ENCODE peak calls at places on chromosomes 7 and 10, in eight cellular contexts. G is tibial artery, R is Panc1, M is GM23248, Q is AG09309, P is iris pigment epithelial cell, X is sigmoid colon, H is AG10803. Z is an unnamed sample.

GRCh38 chr10:45463244-45464116 is 89.5 kb downstream of the ALOX5 start:
- DNase-seq in R (no peak), G (no peak), X (no peak), H (peak), M (no peak), Q (no peak), P (peak), Z (no peak)

GRCh38 chr7:47651355-47652317 is 69.7 kb upstream of the TNS3 start:
- DNase-seq in R (no peak), Q (peak), M (peak), P (peak), H (peak), X (no peak), G (peak), Z (no peak)

GRCh38 chr10:29881336-29881751 is 178.0 kb downstream of the JCAD start:
- DNase-seq in M (no peak), P (no peak), X (peak), Q (no peak), G (peak), R (no peak), H (no peak), Z (no peak)

GRCh38 chr7:21497072-21497471 is 45.8 kb upstream of the DNAH11 start:
- DNase-seq in Q (no peak), P (peak), X (no peak), R (no peak), M (peak), G (no peak), H (peak), Z (no peak)

GRCh38 chr7:100895956-100896742 is 461 bp upstream of the ACHE start:
- DNase-seq in H (no peak), G (no peak), M (no peak), R (no peak), Q (no peak), X (peak), P (no peak), Z (peak)

GRCh38 chr7:71409550-71410157 is 277.7 kb downstream of the GALNT17 start:
- DNase-seq in R (no peak), Q (no peak), G (peak), H (no peak), M (no peak), X (no peak), P (no peak), Z (no peak)

GRCh38 chr7:116522247-116522646 is 2.6 kb upstream of the CAV1 start:
- DNase-seq in R (peak), H (peak), Q (peak), M (peak), X (no peak), P (peak), G (no peak), Z (no peak)

GRCh38 chr7:106618480-106618879 is 42.5 kb downstream of the CCDC71L start:
- DNase-seq in H (peak), M (peak), Q (peak), R (no peak), X (no peak), P (peak), G (no peak), Z (no peak)

GRCh38 chr10:69902835-69903535 is 101.3 kb downstream of the COL13A1 start:
- DNase-seq in H (no peak), P (no peak), R (no peak), Q (no peak), M (no peak), G (no peak), X (no peak), Z (no peak)

GRCh38 chr10:97067716-97068391 is 117.9 kb downstream of the SLIT1 start:
- DNase-seq in P (no peak), M (no peak), Q (no peak), G (no peak), R (no peak), X (no peak), H (no peak), Z (peak)

GRCh38 chr7:18420758-18421157 is 74.8 kb upstream of the HDAC9 start:
- DNase-seq in P (peak), Q (no peak), M (no peak), R (no peak), X (no peak), H (peak), G (no peak), Z (no peak)

GRCh38 chr7:90298145-90299038 is 22.7 kb downstream of the FAM237B start:
- DNase-seq in Q (peak), X (no peak), M (peak), H (peak), G (no peak), P (peak), R (peak), Z (no peak)

GRCh38 chr7:99030951-99031350 is 113.0 kb downstream of the SMURF1 start:
- DNase-seq in G (peak), Q (no peak), M (no peak), P (no peak), H (peak), R (no peak), X (no peak), Z (no peak)

GRCh38 chr10:16120563-16120962 is 260.3 kb upstream of the MINDY3 start:
- DNase-seq in X (no peak), P (no peak), G (no peak), Q (no peak), H (no peak), M (no peak), R (no peak), Z (no peak)

GRCh38 chr10:15864419-15864818 is 4.1 kb upstream of the MINDY3 start:
- DNase-seq in X (no peak), M (no peak), G (no peak), Q (no peak), P (no peak), R (no peak), H (no peak), Z (no peak)

GRCh38 chr7:98283887-98284222 is 2.4 kb downstream of the BRI3 start:
- DNase-seq in X (no peak), P (no peak), R (no peak), H (no peak), Q (no peak), M (peak), G (no peak), Z (no peak)

GRCh38 chr7:18916826-18917225 is 200.6 kb downstream of the TWIST1 start:
- DNase-seq in M (no peak), G (no peak), P (no peak), X (no peak), R (no peak), H (peak), Q (no peak), Z (no peak)

GRCh38 chr10:126063353-126063791 is 167.0 kb downstream of the FANK1 start:
- DNase-seq in R (no peak), Q (no peak), G (no peak), X (no peak), H (peak), M (peak), P (peak), Z (no peak)

GRCh38 chr10:106224676-106225075 is 939.8 kb downstream of the SORCS1 start:
- DNase-seq in R (no peak), M (peak), X (no peak), G (no peak), P (peak), Q (no peak), H (peak), Z (no peak)

GRCh38 chr7:15323545-15323944 is 238.3 kb downstream of the AGMO start:
- DNase-seq in X (peak), M (peak), G (no peak), H (peak), Q (no peak), R (no peak), P (no peak), Z (no peak)

GRCh38 chr7:38775503-38775902 is 133.5 kb downstream of the VPS41 start:
- DNase-seq in X (no peak), G (no peak), P (no peak), R (no peak), H (no peak), Q (no peak), M (no peak), Z (no peak)

GRCh38 chr10:132678436-132679216 is 107.3 kb downstream of the NKX6-2 start:
- DNase-seq in G (peak), R (no peak), H (no peak), Q (no peak), P (no peak), M (no peak), X (peak), Z (peak)

GRCh38 chr10:131899695-131900349 is 986 bp upstream of the PPP2R2D start:
- DNase-seq in Q (no peak), H (no peak), R (no peak), X (peak), G (peak), M (no peak), P (no peak), Z (peak)

GRCh38 chr10:1036341-1036791 is 10.7 kb upstream of the IDI2 start:
- DNase-seq in X (no peak), Q (no peak), P (peak), M (peak), R (no peak), G (no peak), H (no peak), Z (no peak)

GRCh38 chr7:96708872-96709271 is 774 bp downstream of the SEM1 start:
- DNase-seq in Q (no peak), X (no peak), G (no peak), M (no peak), H (no peak), P (no peak), R (no peak), Z (no peak)

GRCh38 chr10:5395168-5395567 is 9.5 kb downstream of the TUBAL3 start:
- DNase-seq in M (no peak), Q (no peak), X (no peak), H (no peak), R (no peak), P (no peak), G (no peak), Z (no peak)

GRCh38 chr7:21671859-21672258 is 129.0 kb downstream of the DNAH11 start:
- DNase-seq in R (no peak), Q (no peak), H (no peak), M (no peak), G (no peak), P (no peak), X (no peak), Z (no peak)

GRCh38 chr7:64887756-64888508 is 15.1 kb upstream of the ZNF273 start:
- DNase-seq in G (no peak), P (no peak), Q (no peak), X (peak), R (no peak), M (no peak), H (no peak), Z (peak)

GRCh38 chr10:71074176-71074755 is 138.1 kb upstream of the UNC5B start:
- DNase-seq in G (peak), P (no peak), R (no peak), Q (no peak), X (peak), M (no peak), H (no peak), Z (peak)

GRCh38 chr10:47414752-47415519 is 30.8 kb upstream of the ZNF488 start:
- DNase-seq in H (no peak), Q (no peak), G (peak), R (no peak), M (no peak), X (no peak), P (no peak), Z (peak)

GRCh38 chr7:23234569-23235296 is 11.8 kb upstream of the GPNMB start:
- DNase-seq in H (no peak), Q (no peak), M (no peak), R (no peak), P (peak), X (no peak), G (no peak), Z (no peak)

GRCh38 chr10:76248781-76249180 is 817.4 kb downstream of the LRMDA start:
- DNase-seq in R (no peak), G (no peak), M (no peak), Q (no peak), P (no peak), X (no peak), H (no peak), Z (no peak)

GRCh38 chr7:90459888-90460287 is 9.6 kb upstream of the PTTG1IP2 start:
- DNase-seq in G (no peak), Q (no peak), P (no peak), X (no peak), H (no peak), M (peak), R (no peak), Z (no peak)

GRCh38 chr7:5557920-5558401 is 134.3 kb upstream of the TNRC18 start:
- DNase-seq in G (peak), Q (no peak), R (no peak), P (peak), H (peak), X (peak), M (peak), Z (peak)

GRCh38 chr10:42781893-42782445 is 626 bp upstream of the BMS1 start:
- DNase-seq in H (peak), M (peak), X (no peak), R (no peak), P (no peak), Q (no peak), G (no peak), Z (no peak)

GRCh38 chr10:93072225-93072712 is 1.4 kb upstream of the CYP26A1 start:
- DNase-seq in R (no peak), X (no peak), H (no peak), G (no peak), P (no peak), Q (no peak), M (peak), Z (no peak)

GRCh38 chr10:89645742-89646172 is 715 bp upstream of the PANK1 start:
- DNase-seq in M (no peak), P (no peak), Q (no peak), G (no peak), R (peak), X (no peak), H (no peak), Z (no peak)